ENCODE peak calls at places on chromosome 6, in seven cellular contexts. O is choroid plexus epithelial cell; M is ELR; J is stimulated activated CD8-positive, alpha-beta memory T cell treated with anti-CD3 and anti-CD28 coated beads, Interleukin-4, amount 100 ng/mL, for 4 hours; V is activated B cell treated with CpG ODN at 0.5 μM for 24 hours; C is right lobe of liver; K is psoas muscle. U is an unnamed sample.

GRCh38 chr6:39876111-39876510 is 58.2 kb downstream of the MOCS1 start:
- DNase-seq in J (no peak), K (no peak), V (no peak), C (no peak), O (no peak), M (no peak), U (no peak)

GRCh38 chr6:105184921-105185320 is 5.1 kb upstream of the POPDC3 start:
- DNase-seq in J (no peak), M (peak), K (no peak), O (peak), C (no peak), V (no peak), U (no peak)

GRCh38 chr6:164085086-164085485 is 670.6 kb downstream of the QKI start:
- DNase-seq in V (no peak), C (no peak), J (no peak), O (no peak), K (peak), M (no peak), U (peak)

GRCh38 chr6:154566866-154567265 is 56.4 kb upstream of the CNKSR3 start:
- DNase-seq in O (no peak), C (no peak), M (no peak), K (no peak), J (no peak), V (no peak), U (no peak)

GRCh38 chr6:119280586-119281163 is 68.9 kb downstream of the MAN1A1 start:
- DNase-seq in C (no peak), O (peak), V (no peak), K (no peak), M (no peak), J (no peak), U (no peak)

GRCh38 chr6:42095066-42095465 is 44.7 kb downstream of the TAF8 start:
- DNase-seq in K (no peak), J (no peak), C (no peak), V (no peak), O (no peak), M (no peak), U (no peak)

GRCh38 chr6:6661684-6662083 is 73.2 kb downstream of the LY86 start:
- DNase-seq in K (no peak), O (peak), C (peak), M (no peak), V (no peak), J (no peak), U (no peak)

GRCh38 chr6:25249133-25249532 is 30.0 kb upstream of the CARMIL1 start:
- DNase-seq in M (no peak), V (no peak), C (no peak), J (no peak), O (no peak), K (no peak), U (no peak)

GRCh38 chr6:20789162-20789561 is 254.9 kb downstream of the CDKAL1 start:
- DNase-seq in V (no peak), O (peak), C (no peak), K (no peak), M (peak), J (no peak), U (no peak)

GRCh38 chr6:21856844-21857243 is 263.3 kb downstream of the SOX4 start:
- DNase-seq in J (no peak), O (peak), V (no peak), C (no peak), K (no peak), M (no peak), U (no peak)

GRCh38 chr6:170221052-170221752 is 69.7 kb downstream of the DLL1 start:
- DNase-seq in C (no peak), K (no peak), M (no peak), J (no peak), V (no peak), O (no peak), U (no peak)

GRCh38 chr6:114389111-114389510 is 46.3 kb upstream of the HS3ST5 start:
- DNase-seq in V (no peak), J (no peak), M (no peak), O (no peak), C (no peak), K (no peak), U (no peak)

GRCh38 chr6:152380351-152380767 is 256.8 kb downstream of the SYNE1 start:
- DNase-seq in J (no peak), K (no peak), O (peak), C (no peak), M (peak), V (no peak), U (no peak)

GRCh38 chr6:26056583-26057350 is 30.5 kb upstream of the HFE start:
- DNase-seq in V (no peak), M (peak), J (no peak), O (peak), K (no peak), C (no peak), U (no peak)

GRCh38 chr6:11414564-11414963 is 123.0 kb upstream of the TMEM170B start:
- DNase-seq in O (peak), V (no peak), J (no peak), C (no peak), K (no peak), M (no peak), U (no peak)

GRCh38 chr6:10759312-10759839 is 11.8 kb downstream of the TMEM14B start:
- DNase-seq in C (no peak), J (no peak), O (peak), K (no peak), M (peak), V (no peak), U (no peak)